ENCODE peak calls at places on chromosomes 3 and 15, in four cellular contexts. G, D, T and K are unnamed samples.

GRCh38 chr15:66777596-66778313 is 75.7 kb downstream of the SMAD6 start:
- DNase-seq in T (no peak), D (no peak), G (no peak), K (no peak)

GRCh38 chr15:90097475-90097874 is 4.8 kb downstream of the IDH2 start:
- DNase-seq in G (no peak), D (no peak), T (no peak), K (no peak)

GRCh38 chr3:168801792-168802191 is 706.1 kb upstream of the GOLIM4 start:
- DNase-seq in D (peak), T (no peak), G (no peak), K (peak)

GRCh38 chr3:57386307-57386706 is 93.8 kb upstream of the ASB14 start:
- DNase-seq in T (no peak), D (no peak), G (no peak), K (no peak)

GRCh38 chr3:76403556-76403955 is 618.2 kb upstream of the ZNF717 start:
- DNase-seq in D (peak), T (no peak), G (no peak), K (no peak)

GRCh38 chr3:81744366-81744765 is 17.1 kb downstream of the GBE1 start:
- DNase-seq in T (peak), G (no peak), D (peak), K (peak)

GRCh38 chr3:31980530-31981205 is 394 bp downstream of the OSBPL10 start:
- DNase-seq in G (no peak), D (no peak), T (no peak), K (no peak)

GRCh38 chr3:133661454-133662255 is at the start of gene TOPBP1:
- DNase-seq in G (peak), D (peak), T (peak), K (no peak)